ENCODE peak calls at places on chromosomes 5 and 9, in nine cellular contexts. S is upper lobe of left lung, D is H1, V is stomach, C is A549, X is HepG2, F is tibial nerve, Z is sigmoid colon, T is ovary. U is an unnamed sample.

GRCh38 chr9:24832307-24832706 is 286.6 kb upstream of the IZUMO3 start:
- DNase-seq in C (no peak), F (no peak), V (no peak), S (no peak), X (peak), T (no peak), D (peak), Z (no peak), U (no peak)

GRCh38 chr9:123451011-123451410 is 95.0 kb downstream of the CRB2 start:
- DNase-seq in X (no peak), S (no peak), Z (no peak), F (no peak), C (no peak), D (no peak), T (no peak), V (no peak), U (no peak)

GRCh38 chr9:36504154-36504550 is 68.5 kb upstream of the MELK start:
- DNase-seq in X (no peak), D (no peak), F (no peak), Z (no peak), C (no peak), S (no peak), T (no peak), V (no peak), U (no peak)

GRCh38 chr5:126780165-126780827 is 3.4 kb downstream of the LMNB1 start:
- DNase-seq in T (peak), C (peak), Z (no peak), V (peak), F (peak), X (peak), D (no peak), S (peak), U (peak)

GRCh38 chr9:26264709-26265601 is 586.7 kb upstream of the TUSC1 start:
- DNase-seq in V (no peak), X (no peak), T (no peak), Z (no peak), S (no peak), D (no peak), C (no peak), F (no peak), U (no peak)

GRCh38 chr5:128667148-128667547 is 129.1 kb upstream of the FBN2 start:
- DNase-seq in S (no peak), X (no peak), F (no peak), V (no peak), C (no peak), T (no peak), Z (no peak), D (no peak), U (no peak)

GRCh38 chr5:138140268-138140667 is 1.0 kb upstream of the NME5 start:
- DNase-seq in V (no peak), D (no peak), S (peak), T (no peak), F (no peak), C (no peak), Z (no peak), X (no peak), U (no peak)

GRCh38 chr9:89387970-89388867 is 69.9 kb downstream of the SECISBP2 start:
- DNase-seq in D (no peak), X (peak), F (peak), C (no peak), S (peak), Z (peak), T (peak), V (peak), U (peak)

GRCh38 chr5:68332546-68332945 is 117.0 kb downstream of the PIK3R1 start:
- DNase-seq in T (no peak), D (no peak), S (no peak), X (no peak), Z (no peak), C (no peak), F (no peak), V (no peak), U (no peak)

GRCh38 chr9:124940521-124940893 is 376 bp downstream of the GOLGA1 start:
- DNase-seq in V (no peak), C (no peak), F (no peak), S (no peak), D (no peak), X (no peak), Z (no peak), T (no peak), U (no peak)

GRCh38 chr9:125145425-125145824 is 2.1 kb upstream of the SCAI start:
- DNase-seq in Z (no peak), X (no peak), D (peak), V (no peak), C (no peak), T (no peak), S (no peak), F (no peak), U (no peak)

GRCh38 chr9:113803811-113804589 is 72.1 kb upstream of the ZNF618 start:
- DNase-seq in Z (no peak), F (no peak), T (no peak), X (no peak), S (no peak), D (no peak), V (no peak), C (no peak), U (no peak)

GRCh38 chr9:88653926-88654325 is 118.9 kb downstream of the NXNL2 start:
- DNase-seq in X (no peak), Z (no peak), F (no peak), V (no peak), S (no peak), C (no peak), T (no peak), D (no peak), U (no peak)

GRCh38 chr5:177373806-177374205 is 10.4 kb upstream of the SLC34A1 start:
- DNase-seq in V (no peak), S (no peak), T (no peak), X (no peak), F (no peak), D (peak), Z (no peak), C (no peak), U (no peak)

GRCh38 chr5:171571663-171572062 is 152.2 kb downstream of the FGF18 start:
- DNase-seq in S (no peak), X (no peak), T (no peak), D (no peak), F (no peak), C (no peak), V (no peak), Z (no peak), U (no peak)

GRCh38 chr9:126307306-126308061 is 19.1 kb upstream of the MVB12B start:
- DNase-seq in T (no peak), X (no peak), F (no peak), Z (no peak), S (no peak), C (no peak), D (no peak), V (no peak), U (no peak)

GRCh38 chr5:124365491-124365890 is 380.9 kb downstream of the ZNF608 start:
- DNase-seq in V (no peak), C (no peak), Z (no peak), D (no peak), X (no peak), S (no peak), T (no peak), F (no peak), U (no peak)

GRCh38 chr9:135902655-135903357 is 4.5 kb downstream of the CAMSAP1 start:
- DNase-seq in D (no peak), Z (no peak), S (no peak), T (no peak), F (no peak), X (no peak), C (no peak), V (no peak), U (no peak)

GRCh38 chr9:133532937-133533668 is 1.4 kb upstream of the ADAMTSL2 start:
- DNase-seq in F (peak), Z (peak), T (no peak), V (peak), C (peak), D (peak), S (peak), X (peak), U (peak)

GRCh38 chr5:116576043-116576713 is 1.6 kb upstream of the SEMA6A start:
- DNase-seq in T (peak), V (peak), D (peak), C (peak), X (peak), F (no peak), S (peak), Z (peak), U (peak)

GRCh38 chr9:137032893-137033292 is 1.0 kb upstream of the FUT7 start:
- DNase-seq in S (peak), D (no peak), T (no peak), V (no peak), Z (peak), F (no peak), C (no peak), X (no peak), U (no peak)

GRCh38 chr9:101915479-101915878 is 177.0 kb upstream of the GRIN3A start:
- DNase-seq in C (no peak), S (no peak), D (no peak), X (no peak), V (no peak), F (no peak), T (no peak), Z (no peak), U (no peak)

GRCh38 chr5:102911973-102912372 is 156.9 kb downstream of the PAM start:
- DNase-seq in X (no peak), F (no peak), V (no peak), Z (no peak), T (no peak), C (no peak), D (no peak), S (no peak), U (no peak)

GRCh38 chr9:103997861-103998370 is 96.2 kb upstream of the SMC2 start:
- DNase-seq in Z (no peak), V (no peak), C (no peak), D (no peak), F (no peak), X (no peak), S (no peak), T (no peak), U (no peak)

GRCh38 chr5:102813740-102814139 is 58.6 kb downstream of the PAM start:
- DNase-seq in X (no peak), F (no peak), V (no peak), T (no peak), S (no peak), C (no peak), Z (no peak), D (no peak), U (no peak)

GRCh38 chr5:131264453-131265200 is 774 bp downstream of the CDC42SE2 start:
- DNase-seq in X (no peak), D (peak), F (no peak), C (no peak), Z (peak), V (peak), S (peak), T (peak), U (peak)

GRCh38 chr5:21070871-21071270 is 1082.9 kb upstream of the CDH18 start:
- DNase-seq in D (no peak), X (no peak), S (no peak), T (no peak), Z (no peak), V (no peak), C (no peak), F (no peak), U (no peak)

GRCh38 chr9:134922932-134923240 is 5.2 kb upstream of the FCN1 start:
- DNase-seq in F (no peak), S (peak), C (no peak), Z (peak), T (peak), X (no peak), D (no peak), V (no peak), U (no peak)

GRCh38 chr5:5419291-5420210 is 2.9 kb upstream of the ICE1 start:
- DNase-seq in S (no peak), D (no peak), F (no peak), T (peak), Z (no peak), X (peak), V (no peak), C (peak), U (no peak)

GRCh38 chr9:89311346-89312153 is 555 bp downstream of the CKS2 start:
- DNase-seq in D (no peak), F (no peak), S (no peak), T (no peak), Z (peak), C (no peak), V (no peak), X (no peak), U (peak)

GRCh38 chr9:72351538-72352453 is 13.2 kb downstream of the ZFAND5 start:
- DNase-seq in T (no peak), F (no peak), X (no peak), D (no peak), V (no peak), Z (peak), C (no peak), S (no peak), U (no peak)

GRCh38 chr5:61332891-61333350 is 863 bp downstream of the ZSWIM6 start:
- DNase-seq in T (peak), D (peak), X (no peak), C (peak), F (no peak), S (peak), Z (peak), V (peak), U (peak)

GRCh38 chr9:129270903-129271431 is 92.9 kb upstream of the IER5L start:
- DNase-seq in T (no peak), D (no peak), X (no peak), S (no peak), F (no peak), V (no peak), Z (no peak), C (no peak), U (peak)

GRCh38 chr5:132220476-132220875 is 7.2 kb downstream of the P4HA2 start:
- DNase-seq in X (no peak), C (no peak), T (no peak), D (no peak), F (no peak), S (no peak), Z (peak), V (no peak), U (no peak)

GRCh38 chr5:173679909-173680626 is 63.6 kb upstream of the BOD1 start:
- DNase-seq in D (no peak), X (no peak), Z (peak), V (no peak), F (no peak), S (no peak), T (no peak), C (no peak), U (no peak)

GRCh38 chr5:127031147-127031862 is 947 bp upstream of the MARCHF3 start:
- DNase-seq in T (no peak), Z (no peak), D (no peak), X (no peak), C (peak), S (peak), V (peak), F (no peak), U (no peak)

GRCh38 chr5:132363431-132364112 is 5.9 kb upstream of the SLC22A5 start:
- DNase-seq in S (no peak), C (peak), F (peak), X (no peak), V (no peak), Z (no peak), D (no peak), T (no peak), U (no peak)

GRCh38 chr9:120616961-120617636 is 37.1 kb upstream of the CDK5RAP2 start:
- DNase-seq in F (no peak), Z (no peak), D (no peak), C (no peak), V (no peak), T (no peak), S (no peak), X (no peak), U (no peak)
- H3K27ac ChIP-seq in F (no peak), Z (no peak), D (no peak), C (peak), V (no peak), T (no peak), S (no peak), X (no peak), U (no peak)

DNA sequence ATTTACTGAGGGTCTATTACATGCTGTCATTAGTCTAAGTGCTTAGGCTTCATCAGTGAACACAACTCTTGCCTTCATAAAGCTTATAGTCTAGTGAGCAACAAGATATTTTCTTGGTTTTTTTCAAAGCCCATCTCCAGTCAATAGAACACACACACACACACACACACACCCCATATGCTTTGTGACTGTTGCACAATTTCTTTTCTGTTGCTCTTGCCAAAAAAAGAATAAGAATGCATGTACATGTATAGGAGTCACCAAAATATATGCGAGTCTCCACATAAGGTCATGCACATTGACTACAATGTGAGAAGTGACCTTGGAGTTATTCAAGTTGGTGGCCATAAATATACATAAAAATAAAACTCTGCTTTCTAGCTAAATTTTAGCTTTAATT is 351.5 kb upstream of the TLE4 start:
- DNase-seq in C (no peak), S (no peak), T (no peak), D (no peak), Z (no peak), F (no peak), V (no peak), X (no peak), U (no peak)
- TF ChIP-seq EP300 in C (no peak), S (no peak), T (no peak), D (no peak), Z (no peak), F (no peak), V (no peak), X (no peak), U (no peak)

DNA sequence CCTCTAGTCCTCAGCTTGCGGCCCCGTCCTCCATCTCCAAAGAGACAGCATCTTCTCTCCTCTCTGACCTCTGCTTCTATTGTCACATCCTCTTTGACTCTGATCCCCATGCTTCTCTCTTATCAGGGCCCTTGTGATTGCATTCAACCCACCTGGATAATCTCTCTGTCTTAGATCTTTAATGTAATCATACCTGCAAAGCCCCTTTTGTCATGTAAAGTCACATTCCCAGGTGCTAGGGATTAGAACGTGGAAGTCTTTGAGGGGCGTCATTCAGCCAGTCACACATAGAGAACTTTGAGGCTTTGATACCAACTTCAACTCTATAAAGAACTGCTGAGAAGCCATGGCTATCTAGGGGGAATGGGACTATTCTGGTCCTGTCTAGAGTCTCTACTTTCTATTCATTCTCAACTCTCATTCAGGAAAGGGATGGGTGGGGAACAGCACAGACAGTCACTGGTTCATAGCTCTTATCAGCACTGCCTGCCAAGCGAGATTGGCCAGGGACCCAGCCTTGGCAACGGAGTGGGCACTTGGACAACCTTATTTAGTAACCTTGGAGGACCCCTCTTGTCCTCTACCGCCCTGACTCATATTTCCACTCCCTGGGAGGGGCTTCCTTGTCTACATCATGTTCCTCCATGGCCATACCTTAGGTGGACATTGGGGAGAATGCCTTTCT is 29.0 kb downstream of the TAS2R1 start:
- DNase-seq in V (no peak), D (no peak), X (no peak), T (no peak), C (no peak), F (no peak), S (no peak), Z (no peak), U (no peak)
- H3K27ac ChIP-seq in V (no peak), D (no peak), X (no peak), T (no peak), C (no peak), F (no peak), S (no peak), Z (no peak), U (no peak)

DNA sequence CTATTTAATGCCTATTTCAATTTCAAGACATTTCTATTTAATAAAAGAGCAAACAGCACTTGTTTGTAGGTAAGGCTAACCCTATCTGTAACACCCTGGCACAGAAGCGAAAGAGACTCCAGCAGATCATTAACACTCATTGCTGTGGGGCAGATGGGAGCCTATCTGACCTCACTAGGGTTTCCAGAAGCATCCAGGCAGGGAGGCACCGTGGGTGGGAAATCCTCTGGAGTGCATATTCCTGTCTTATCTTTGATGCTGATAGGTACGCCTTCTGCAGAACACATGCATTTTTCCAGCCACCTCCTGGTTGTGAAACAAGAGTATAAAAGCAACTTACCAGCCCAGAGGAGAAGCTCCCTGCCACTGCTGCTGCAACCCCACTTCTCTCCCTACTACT is 233.7 kb downstream of the GLIS3 start:
- DNase-seq in X (no peak), D (no peak), C (no peak), Z (no peak), S (no peak), V (no peak), T (no peak), F (no peak), U (no peak)
- TF ChIP-seq EP300 in X (no peak), D (no peak), C (no peak), Z (no peak), S (no peak), V (no peak), T (no peak), F (no peak), U (no peak)

GRCh38 chr9:97813072-97813471 is 40.0 kb upstream of the FOXE1 start:
- DNase-seq in T (no peak), S (no peak), V (no peak), F (no peak), X (no peak), Z (no peak), C (no peak), D (no peak), U (no peak)
- H3K27ac ChIP-seq in T (no peak), S (no peak), V (no peak), F (no peak), X (no peak), Z (no peak), C (no peak), D (no peak), U (no peak)

U was measured in transverse colon.